ENCODE peak calls at places on chromosomes 6 and 20, in four cellular contexts. M is GM23248; N is stimulated activated CD4-positive, alpha-beta T cell treated with anti-CD3 and anti-CD28 coated beads, Interleukin-2, amount 100 ng/mL, for 48 hours; F is HCEC 1CT. J is an unnamed sample.

GRCh38 chr20:53655909-53656652 is 62.4 kb upstream of the ZNF217 start:
- DNase-seq in M (peak), N (no peak), F (peak), J (no peak)

GRCh38 chr6:3252861-3253596 is 5.7 kb upstream of the PSMG4 start:
- DNase-seq in F (no peak), N (no peak), M (peak), J (no peak)

GRCh38 chr20:13243826-13244376 is 22.8 kb downstream of the ISM1 start:
- DNase-seq in N (no peak), M (peak), F (no peak), J (no peak)

GRCh38 chr20:4569092-4569491 is 152.6 kb upstream of the PRND start:
- DNase-seq in N (no peak), M (no peak), F (no peak), J (no peak)

GRCh38 chr6:99575544-99576227 is 7.2 kb upstream of the CCNC start:
- DNase-seq in N (no peak), M (no peak), F (no peak), J (no peak)

GRCh38 chr20:17969884-17970409 is 1.1 kb downstream of the MGME1 start:
- DNase-seq in N (no peak), F (peak), M (peak), J (no peak)

GRCh38 chr6:55255061-55255571 is 72.2 kb upstream of the GFRAL start:
- DNase-seq in F (no peak), M (no peak), N (no peak), J (no peak)

GRCh38 chr6:48766349-48766748 is 655.4 kb upstream of the PTCHD4 start:
- DNase-seq in N (no peak), F (peak), M (peak), J (no peak)

GRCh38 chr6:129683606-129684322 is 26.2 kb downstream of the ARHGAP18 start:
- DNase-seq in M (peak), N (peak), F (peak), J (no peak)

J was measured in iPS DF 6.9.